ENCODE peak calls at places on chromosomes 4 and X, in four cellular contexts. One of them, this sample, is unnamed. For H3K4me1, the result is how much of the 10 kb centered on the place peaks cover.

GRCh38 chr4:17142232-17142711 is 243.8 kb upstream of the LDB2 start:
- DNase-seq in right cardiac atrium: no peak
- DNase-seq in MM.1S: no peak
- DNase-seq in endothelial cell of umbilical vein: peak
- DNase-seq in this sample: no peak

GRCh38 chrX:46922601-46923000 is 10.4 kb downstream of the JADE3 start:
- DNase-seq in MM.1S: no peak
- DNase-seq in right cardiac atrium: no peak
- DNase-seq in endothelial cell of umbilical vein: no peak
- DNase-seq in this sample: no peak

GRCh38 chrX:11422529-11422857 is 129.3 kb downstream of the AMELX start:
- DNase-seq in MM.1S: no peak
- DNase-seq in endothelial cell of umbilical vein: no peak
- DNase-seq in right cardiac atrium: no peak
- DNase-seq in this sample: no peak

GRCh38 chr4:138595731-138596465 is 353.7 kb upstream of the SLC7A11 start:
- DNase-seq in right cardiac atrium: no peak
- DNase-seq in MM.1S: no peak
- DNase-seq in endothelial cell of umbilical vein: peak
- DNase-seq in this sample: no peak

GRCh38 chr4:110268352-110268751 is 69.9 kb upstream of the ELOVL6 start:
- DNase-seq in MM.1S: no peak
- DNase-seq in right cardiac atrium: no peak
- DNase-seq in endothelial cell of umbilical vein: no peak
- DNase-seq in this sample: no peak

GRCh38 chr4:112633477-112634235 is 3.1 kb downstream of the ZGRF1 start:
- DNase-seq in MM.1S: peak
- DNase-seq in endothelial cell of umbilical vein: peak
- DNase-seq in right cardiac atrium: no peak
- DNase-seq in this sample: no peak

GRCh38 chr4:186297013-186297645 is 31.1 kb downstream of the F11 start:
- DNase-seq in endothelial cell of umbilical vein: peak
- DNase-seq in right cardiac atrium: no peak
- DNase-seq in MM.1S: peak
- DNase-seq in this sample: no peak

GRCh38 chrX:54397113-54397512 is 39.3 kb upstream of the WNK3 start:
- DNase-seq in MM.1S: no peak
- DNase-seq in endothelial cell of umbilical vein: no peak
- DNase-seq in right cardiac atrium: no peak
- DNase-seq in this sample: no peak

GRCh38 chr4:97646997-97647396 is 496.3 kb downstream of the STPG2 start:
- DNase-seq in endothelial cell of umbilical vein: peak
- DNase-seq in MM.1S: no peak
- DNase-seq in right cardiac atrium: no peak
- DNase-seq in this sample: no peak

GRCh38 chrX:1181131-1181530 is 31.3 kb downstream of the CRLF2 start:
- DNase-seq in MM.1S: no peak
- DNase-seq in right cardiac atrium: no peak
- DNase-seq in endothelial cell of umbilical vein: no peak
- DNase-seq in this sample: no peak

GRCh38 chr4:56863441-56864129 is 42.1 kb upstream of the SPINK2 start:
- DNase-seq in endothelial cell of umbilical vein: no peak
- DNase-seq in MM.1S: no peak
- DNase-seq in right cardiac atrium: no peak
- DNase-seq in this sample: no peak

GRCh38 chr4:94339779-94340178 is 2.9 kb downstream of the HPGDS start:
- DNase-seq in MM.1S: no peak
- DNase-seq in right cardiac atrium: peak
- DNase-seq in endothelial cell of umbilical vein: no peak
- DNase-seq in this sample: no peak

GRCh38 chr4:65461781-65462180 is 208.5 kb downstream of the EPHA5 start:
- DNase-seq in MM.1S: no peak
- DNase-seq in endothelial cell of umbilical vein: no peak
- DNase-seq in right cardiac atrium: no peak
- DNase-seq in this sample: no peak

GRCh38 chr4:78560296-78560963 is 8.9 kb downstream of the ANXA3 start:
- DNase-seq in MM.1S: no peak
- DNase-seq in endothelial cell of umbilical vein: peak
- DNase-seq in right cardiac atrium: no peak
- DNase-seq in this sample: no peak

GRCh38 chr4:155377281-155377680 is 516 bp upstream of the MAP9 start:
- DNase-seq in MM.1S: no peak
- DNase-seq in right cardiac atrium: no peak
- DNase-seq in endothelial cell of umbilical vein: no peak
- DNase-seq in this sample: no peak

GRCh38 chrX:32533848-32534247 is 677.5 kb downstream of the DMD start:
- DNase-seq in MM.1S: no peak
- DNase-seq in right cardiac atrium: no peak
- DNase-seq in endothelial cell of umbilical vein: no peak
- DNase-seq in this sample: no peak

GRCh38 chrX:32532282-32532681 is 679.1 kb downstream of the DMD start:
- DNase-seq in right cardiac atrium: no peak
- DNase-seq in MM.1S: no peak
- DNase-seq in endothelial cell of umbilical vein: peak
- DNase-seq in this sample: no peak

GRCh38 chrX:32525234-32525633 is 686.1 kb downstream of the DMD start:
- DNase-seq in MM.1S: no peak
- DNase-seq in endothelial cell of umbilical vein: no peak
- DNase-seq in right cardiac atrium: no peak
- DNase-seq in this sample: no peak

DNA sequence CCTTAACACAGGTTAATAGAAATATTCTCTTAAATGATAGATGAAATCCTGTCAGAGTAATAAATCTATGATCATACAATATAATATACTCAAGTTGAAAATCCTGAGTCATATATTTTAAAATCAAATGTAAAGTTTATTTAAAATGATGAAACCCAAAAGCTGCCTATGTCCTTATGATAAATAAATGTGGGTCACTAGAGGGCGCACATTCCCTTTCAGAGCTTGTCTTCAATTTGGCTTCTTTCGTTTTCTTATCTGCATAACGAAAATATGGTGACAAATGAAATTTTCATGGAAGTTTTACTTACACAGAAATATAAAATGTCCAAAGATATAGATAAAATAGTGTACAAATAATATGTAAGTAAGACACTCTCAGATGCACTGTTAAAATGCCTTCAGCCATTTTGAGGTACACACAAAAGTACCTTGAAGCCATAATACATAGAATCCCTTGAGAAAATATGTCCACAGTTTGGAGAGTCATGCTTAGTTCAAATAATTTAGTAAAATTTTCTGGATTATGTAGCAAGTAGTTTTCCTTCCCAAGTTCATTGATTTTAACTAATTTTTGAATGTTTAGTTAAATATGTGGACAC is 680.4 kb downstream of the DMD start:
- DNase-seq in endothelial cell of umbilical vein: peak
- DNase-seq in right cardiac atrium: no peak
- DNase-seq in MM.1S: peak
- DNase-seq in this sample: no peak
- H3K4me3 ChIP-seq in endothelial cell of umbilical vein: no peak
- H3K4me3 ChIP-seq in right cardiac atrium: peak
- H3K4me3 ChIP-seq in MM.1S: peak
- H3K4me3 ChIP-seq in this sample: no peak

GRCh38 chr4:41365726-41366125 is 109.0 kb downstream of the UCHL1 start:
- DNase-seq in endothelial cell of umbilical vein: no peak
- DNase-seq in MM.1S: no peak
- DNase-seq in right cardiac atrium: no peak
- DNase-seq in this sample: no peak

GRCh38 chr4:41373221-41373620 is 116.5 kb downstream of the UCHL1 start:
- DNase-seq in endothelial cell of umbilical vein: peak
- DNase-seq in right cardiac atrium: no peak
- DNase-seq in MM.1S: no peak
- DNase-seq in this sample: no peak

GRCh38 chr4:41366911-41367517 is 110.3 kb downstream of the UCHL1 start:
- DNase-seq in right cardiac atrium: no peak
- DNase-seq in MM.1S: no peak
- DNase-seq in endothelial cell of umbilical vein: no peak
- DNase-seq in this sample: no peak

GRCh38 chr4:41364871-41365270 is 108.1 kb downstream of the UCHL1 start:
- DNase-seq in endothelial cell of umbilical vein: no peak
- DNase-seq in MM.1S: no peak
- DNase-seq in right cardiac atrium: no peak
- DNase-seq in this sample: no peak

GRCh38 chr4:41369680-41370079 is 113.0 kb downstream of the UCHL1 start:
- DNase-seq in right cardiac atrium: peak
- DNase-seq in MM.1S: no peak
- DNase-seq in endothelial cell of umbilical vein: peak
- DNase-seq in this sample: no peak
- H3K4me1 ChIP-seq in right cardiac atrium: under half
- H3K4me1 ChIP-seq in MM.1S: under half
- H3K4me1 ChIP-seq in endothelial cell of umbilical vein: under half
- H3K4me1 ChIP-seq in this sample: under half

GRCh38 chr4:164959896-164960295 is 17.6 kb downstream of the TRIM61 start:
- DNase-seq in MM.1S: no peak
- DNase-seq in endothelial cell of umbilical vein: no peak
- DNase-seq in right cardiac atrium: no peak
- DNase-seq in this sample: no peak
- H3K27ac ChIP-seq in MM.1S: no peak
- H3K27ac ChIP-seq in endothelial cell of umbilical vein: no peak
- H3K27ac ChIP-seq in right cardiac atrium: no peak
- H3K27ac ChIP-seq in this sample: no peak

GRCh38 chrX:139889760-139890159 is 43.1 kb downstream of the ATP11C start:
- DNase-seq in endothelial cell of umbilical vein: peak
- DNase-seq in right cardiac atrium: no peak
- DNase-seq in MM.1S: no peak
- DNase-seq in this sample: no peak

GRCh38 chrX:139892512-139892911 is 40.3 kb downstream of the ATP11C start:
- DNase-seq in endothelial cell of umbilical vein: no peak
- DNase-seq in right cardiac atrium: no peak
- DNase-seq in MM.1S: no peak
- DNase-seq in this sample: no peak

DNA sequence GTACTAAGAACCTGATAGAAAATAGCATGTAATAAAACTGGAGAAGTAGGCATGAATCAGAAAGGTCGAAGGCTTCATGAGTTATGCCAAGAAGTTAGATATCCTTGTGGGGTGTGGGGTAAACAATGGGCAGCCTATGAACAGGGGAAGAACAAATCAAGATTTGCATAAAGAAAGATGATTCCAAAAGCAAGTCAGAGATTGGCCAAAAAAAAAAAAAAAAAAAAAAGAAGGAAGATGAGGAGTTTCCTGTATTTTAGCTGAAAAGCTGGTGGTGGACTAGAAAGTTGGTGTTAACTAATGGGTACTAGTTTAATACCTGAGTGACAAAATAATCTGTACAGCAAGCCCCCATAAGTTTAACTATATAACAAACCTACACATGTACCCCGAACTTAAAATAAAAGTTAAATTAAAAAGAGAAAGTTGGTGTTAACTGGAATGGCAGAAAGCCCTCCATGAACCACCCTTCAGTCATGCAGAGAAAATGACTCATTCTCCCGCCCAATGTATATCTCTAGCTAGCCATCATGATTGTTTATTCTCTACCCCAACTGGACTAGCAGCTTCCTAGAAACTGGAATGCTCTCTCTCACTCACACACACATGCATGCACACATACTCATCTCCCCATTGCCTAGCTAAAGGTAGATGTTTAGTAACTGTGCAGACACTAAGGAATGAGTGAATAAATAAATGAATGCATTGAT is 41.7 kb downstream of the ATP11C start:
- DNase-seq in right cardiac atrium: no peak
- DNase-seq in endothelial cell of umbilical vein: peak
- DNase-seq in MM.1S: no peak
- DNase-seq in this sample: no peak
- H3K4me3 ChIP-seq in right cardiac atrium: no peak
- H3K4me3 ChIP-seq in endothelial cell of umbilical vein: no peak
- H3K4me3 ChIP-seq in MM.1S: no peak
- H3K4me3 ChIP-seq in this sample: no peak

GRCh38 chrX:44253573-44253942 is 89.9 kb downstream of the EFHC2 start:
- DNase-seq in MM.1S: no peak
- DNase-seq in endothelial cell of umbilical vein: no peak
- DNase-seq in right cardiac atrium: no peak
- DNase-seq in this sample: no peak
- H3K4me1 ChIP-seq in MM.1S: under half
- H3K4me1 ChIP-seq in endothelial cell of umbilical vein: under half
- H3K4me1 ChIP-seq in right cardiac atrium: under half
- H3K4me1 ChIP-seq in this sample: under half

GRCh38 chr4:146023334-146023967 is 84.8 kb upstream of the ZNF827 start:
- DNase-seq in right cardiac atrium: no peak
- DNase-seq in endothelial cell of umbilical vein: no peak
- DNase-seq in MM.1S: peak
- DNase-seq in this sample: no peak

GRCh38 chr4:146022541-146022940 is 83.9 kb upstream of the ZNF827 start:
- DNase-seq in MM.1S: no peak
- DNase-seq in endothelial cell of umbilical vein: no peak
- DNase-seq in right cardiac atrium: no peak
- DNase-seq in this sample: no peak

GRCh38 chr4:146018247-146018646 is 79.6 kb upstream of the ZNF827 start:
- DNase-seq in endothelial cell of umbilical vein: no peak
- DNase-seq in MM.1S: no peak
- DNase-seq in right cardiac atrium: no peak
- DNase-seq in this sample: no peak
- H3K27ac ChIP-seq in endothelial cell of umbilical vein: no peak
- H3K27ac ChIP-seq in MM.1S: no peak
- H3K27ac ChIP-seq in right cardiac atrium: no peak
- H3K27ac ChIP-seq in this sample: no peak